ENCODE peak calls at places on chromosome 19, in four cellular contexts. X, E, K and O are unnamed samples.

GRCh38 chr19:16143399-16144215 is at the start of gene HSH2D:
- DNase-seq in X (no peak), K (no peak), E (no peak), O (peak; percentile 79)

GRCh38 chr19:36215276-36216171 is 618 bp downstream of the ZNF146 start:
- DNase-seq in X (peak; percentile 70), K (peak; percentile 5), E (peak; percentile 62), O (peak; percentile 78)

GRCh38 chr19:37413243-37414084 is 42.6 kb downstream of the ZNF527 start:
- DNase-seq in X (peak; percentile 24), K (no peak), E (no peak), O (no peak)

GRCh38 chr19:17669419-17669818 is 18.7 kb downstream of the UNC13A start:
- DNase-seq in X (no peak), K (no peak), E (no peak), O (no peak)

GRCh38 chr19:4636151-4636717 is 3.1 kb upstream of the TNFAIP8L1 start:
- DNase-seq in X (peak; percentile 52), E (peak; percentile 34), K (peak; percentile 78), O (peak; percentile 68)

GRCh38 chr19:3482507-3483225 is 575 bp downstream of the SMIM44 start:
- DNase-seq in E (no peak), K (no peak), X (no peak), O (no peak)

GRCh38 chr19:3029070-3029923 is at the start of gene TLE2:
- DNase-seq in X (no peak), K (no peak), E (no peak), O (no peak)

GRCh38 chr19:48496959-48497727 is 14.5 kb downstream of the LMTK3 start:
- DNase-seq in K (no peak), E (no peak), X (no peak), O (no peak)

GRCh38 chr19:16111160-16111908 is at the start of gene RAB8A:
- DNase-seq in E (peak; percentile 99), X (peak; percentile 99), K (peak; percentile 99), O (peak; percentile 100)

GRCh38 chr19:41111750-41112295 is 2.4 kb upstream of the CYP2F1 start:
- DNase-seq in X (no peak), E (no peak), K (no peak), O (no peak)

GRCh38 chr19:17043744-17044143 is 17.1 kb upstream of the CPAMD8 start:
- DNase-seq in E (no peak), K (peak; percentile 62), X (no peak), O (no peak)

GRCh38 chr19:42287017-42287825 is 14.7 kb upstream of the PRR19 start:
- DNase-seq in K (no peak), X (no peak), E (no peak), O (no peak)

DNA sequence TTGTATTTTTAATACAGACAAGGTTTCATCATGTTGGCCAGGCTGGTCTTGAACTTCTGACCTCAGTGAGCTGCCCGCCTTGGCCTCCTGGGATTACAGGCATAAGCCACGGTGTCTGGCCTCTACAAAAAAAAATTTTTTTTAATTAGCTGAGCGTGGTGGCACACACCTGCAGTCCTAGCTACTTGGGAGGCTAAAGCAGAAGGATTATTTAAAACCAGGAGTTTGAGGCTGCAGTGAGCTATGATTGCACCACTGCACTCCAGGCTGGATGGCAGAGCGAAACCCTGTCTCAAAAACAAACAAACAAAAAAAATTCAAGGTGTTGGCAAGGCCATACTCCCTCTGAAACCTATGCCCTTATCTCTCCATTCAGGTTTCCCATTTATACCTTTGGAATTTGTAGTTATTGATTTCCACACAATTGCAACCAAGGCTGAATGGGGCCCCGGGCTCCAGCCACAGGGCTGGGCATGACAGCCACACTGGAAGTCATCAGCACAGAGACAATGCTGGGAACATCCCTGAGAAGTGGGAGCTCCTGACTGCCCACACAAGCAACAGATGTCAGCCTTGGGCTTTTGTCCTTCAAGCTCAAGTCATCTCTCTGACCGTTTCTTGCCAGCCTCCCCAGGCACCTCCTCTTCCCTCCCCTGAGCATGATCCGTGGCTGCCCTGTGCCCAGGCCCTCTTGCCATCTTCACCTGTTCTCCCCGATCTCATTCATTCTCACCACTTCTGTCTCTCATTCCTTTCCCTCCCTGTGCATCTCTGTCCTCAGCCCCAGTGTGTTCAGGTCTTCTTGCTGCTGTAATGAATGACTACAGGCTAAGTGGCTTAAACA is 27.2 kb upstream of the CALM3 start:
- DNase-seq in E (no peak), K (no peak), X (no peak), O (no peak)
- H3K23ac ChIP-seq in E (no peak overlapping the region), K (no peak overlapping the region), X (no peak overlapping the region), O (no peak overlapping the region)

GRCh38 chr19:19466201-19466600 is 49.1 kb downstream of the TSSK6 start:
- DNase-seq in X (no peak), K (no peak), E (no peak), O (no peak)

GRCh38 chr19:19468424-19469050 is 46.8 kb downstream of the TSSK6 start:
- DNase-seq in X (peak; percentile 43), K (no peak), E (no peak), O (no peak)

GRCh38 chr19:19463348-19464117 is 51.8 kb downstream of the TSSK6 start:
- DNase-seq in E (peak; percentile 86), K (no peak), X (peak; percentile 83), O (no peak)

GRCh38 chr19:19464339-19465098 is 50.8 kb downstream of the TSSK6 start:
- DNase-seq in K (peak; percentile 57), X (peak; percentile 85), E (peak; percentile 73), O (peak; percentile 80)

DNA sequence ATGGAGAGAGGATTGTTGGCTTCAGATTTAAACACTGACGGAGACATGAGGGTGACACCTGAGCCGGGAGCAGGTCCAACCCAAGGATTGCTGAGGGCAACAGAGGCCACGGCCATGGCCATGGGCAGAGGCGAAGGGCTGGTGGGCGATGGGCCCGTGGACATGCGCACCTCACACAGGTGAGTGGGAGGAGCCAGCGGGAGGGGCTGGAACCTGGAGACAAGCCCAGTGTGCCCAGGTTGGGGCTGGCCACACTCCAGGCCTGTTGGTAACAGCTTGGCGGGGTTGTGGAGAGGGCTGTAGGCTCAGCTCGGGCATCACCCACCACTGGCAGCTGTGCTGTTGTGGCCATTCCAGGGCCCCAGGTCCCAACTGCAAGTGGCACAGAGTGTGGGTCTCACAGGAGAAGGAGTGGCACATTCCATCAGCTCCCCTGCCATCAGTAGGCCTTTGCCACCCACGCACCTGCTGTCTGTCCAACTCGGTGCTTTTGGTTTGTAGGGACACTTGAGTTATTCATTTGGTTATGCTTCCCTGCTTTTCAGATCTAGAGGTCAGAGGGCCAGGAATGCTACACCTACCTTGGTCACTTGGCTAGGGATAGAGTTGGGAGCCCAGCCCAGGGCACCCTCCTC is 49.8 kb downstream of the TSSK6 start:
- DNase-seq in K (no peak), X (no peak), E (no peak), O (no peak)
- H3K18ac ChIP-seq in K (no peak overlapping the region), X (peak overlapping the region; percentile 37), E (no peak overlapping the region), O (peak overlapping the region; percentile 21)

GRCh38 chr19:12938536-12939291 is at the start of gene CALR:
- DNase-seq in X (peak; percentile 58), K (no peak), E (no peak), O (no peak)

GRCh38 chr19:12943437-12944044 is 2.1 kb upstream of the RAD23A start:
- DNase-seq in X (no peak), K (no peak), E (no peak), O (no peak)

GRCh38 chr19:12939908-12940533 is 1.6 kb downstream of the CALR start:
- DNase-seq in K (no peak), E (no peak), X (no peak), O (no peak)

GRCh38 chr19:12939292-12939606 is 840 bp downstream of the CALR start:
- DNase-seq in E (peak; percentile 66), K (no peak), X (peak; percentile 49), O (no peak)

DNA sequence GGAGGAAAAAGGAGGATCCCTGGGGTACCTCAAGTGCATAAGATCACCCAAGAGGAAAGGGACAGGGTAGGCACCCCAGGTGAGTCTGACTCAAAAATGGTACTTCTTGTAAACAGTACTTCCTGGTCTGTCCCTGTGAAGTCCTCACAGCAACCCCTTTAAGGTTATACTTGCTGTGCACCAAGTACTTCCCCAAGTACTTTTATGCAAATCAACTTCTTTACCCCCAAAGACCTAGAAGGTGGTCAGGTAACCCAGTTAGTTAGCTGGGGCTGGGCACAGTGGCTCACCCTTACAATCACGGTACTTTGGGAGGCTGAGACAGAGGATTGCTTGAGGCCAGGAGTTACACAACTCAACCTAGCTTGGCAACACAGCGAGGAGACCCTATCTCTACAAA is 2.5 kb downstream of the CALR start:
- DNase-seq in E (no peak), X (no peak), K (no peak), O (no peak)
- H3K4me3 ChIP-seq in E (no peak overlapping the region), X (peak overlapping the region; percentile 98), K (no peak overlapping the region), O (no peak overlapping the region)

DNA sequence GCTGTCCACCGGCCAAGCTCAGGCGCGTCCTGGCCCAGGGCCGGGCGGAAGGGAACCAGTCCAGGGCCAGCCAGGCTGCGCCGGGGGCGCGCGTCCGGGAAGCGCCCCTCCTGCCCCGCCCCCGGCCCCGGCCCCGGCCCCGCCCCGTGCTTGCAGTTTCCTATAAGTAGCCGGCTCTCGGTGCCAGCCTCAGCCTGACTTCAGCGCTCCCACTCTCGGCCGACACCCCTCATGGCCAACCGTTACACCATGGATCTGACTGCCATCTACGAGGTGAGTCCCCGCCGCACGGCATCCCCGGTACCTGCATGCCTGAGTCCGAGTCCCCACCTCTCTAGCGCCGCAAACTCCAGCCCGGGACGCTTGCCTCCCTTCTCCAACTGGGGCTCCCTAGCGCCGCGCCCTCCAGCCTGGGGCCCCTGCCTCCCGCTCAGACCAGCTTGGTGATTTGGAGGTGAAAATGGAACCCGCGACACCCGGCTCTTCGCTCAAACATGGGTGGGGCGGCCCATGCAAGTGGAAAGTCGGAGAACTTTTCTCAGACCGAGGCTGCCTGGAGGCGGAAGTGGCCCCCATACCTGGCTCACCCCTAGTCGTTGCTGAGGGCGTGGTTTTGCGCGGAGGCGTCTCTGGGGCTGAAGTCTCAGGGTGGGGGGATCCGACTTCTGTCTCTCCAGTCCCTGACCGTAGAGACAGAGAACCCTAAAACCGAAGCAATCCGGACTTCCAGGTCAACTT is at the start of gene ZFP36:
- DNase-seq in K (no peak), E (peak; percentile 83), X (peak; percentile 97), O (peak; percentile 84)
- H3K23ac ChIP-seq in K (peak within 1 kb of the TSS; percentile 96), E (peak within 1 kb of the TSS; percentile 94), X (peak within 1 kb of the TSS; percentile 91), O (no peak within 1 kb of the TSS)

GRCh38 chr19:46861691-46862503 is 1.1 kb downstream of the ARHGAP35 start:
- DNase-seq in E (no peak), X (peak; percentile 58), K (no peak), O (no peak)
- H3K18ac ChIP-seq in E (no peak overlapping the region), X (peak overlapping the region; percentile 88), K (peak overlapping the region; percentile 3), O (no peak overlapping the region)

GRCh38 chr19:1210227-1210538 is 4.6 kb downstream of the STK11 start:
- DNase-seq in E (no peak), K (no peak), X (no peak), O (no peak)

GRCh38 chr19:1213391-1214286 is 8.1 kb downstream of the STK11 start:
- DNase-seq in E (peak; percentile 58), X (peak; percentile 90), K (no peak), O (peak; percentile 39)

GRCh38 chr19:1214299-1214861 is 8.8 kb downstream of the STK11 start:
- DNase-seq in X (no peak), K (no peak), E (no peak), O (no peak)

GRCh38 chr19:1214862-1215731 is 9.5 kb downstream of the STK11 start:
- DNase-seq in X (no peak), E (no peak), K (no peak), O (peak; percentile 69)

GRCh38 chr19:1211494-1212234 is 6.1 kb downstream of the STK11 start:
- DNase-seq in K (no peak), X (no peak), E (no peak), O (peak; percentile 67)
- H3K4me3 ChIP-seq in K (no peak overlapping the region), X (no peak overlapping the region), E (no peak overlapping the region), O (no peak overlapping the region)

GRCh38 chr19:1605236-1606137 is at the start of gene UQCR11:
- DNase-seq in X (peak; percentile 98), E (peak; percentile 96), K (peak; percentile 91), O (peak; percentile 96)
- H3K23ac ChIP-seq in X (peak within 1 kb of the TSS; percentile 90), E (peak within 1 kb of the TSS; percentile 74), K (peak within 1 kb of the TSS; percentile 55), O (no peak within 1 kb of the TSS)